ENCODE peak calls at places on chromosome 21, in four cellular contexts. X, A, S and K are unnamed samples.
A peak's percentile ranks its signal among the peaks of the same experiment; 100 is the strongest.

GRCh38 chr21:31248598-31248997 is 95.5 kb downstream of the TIAM1 start:
- DNase-seq in X (no peak), A (no peak), S (no peak), K (peak; percentile 68)

GRCh38 chr21:26966360-26966977 is 419 bp downstream of the ADAMTS5 start:
- DNase-seq in X (peak; percentile 57), A (peak; percentile 71), S (no peak), K (peak; percentile 44)

GRCh38 chr21:46399686-46400085 is 59.0 kb upstream of the DIP2A start:
- DNase-seq in X (no peak), A (no peak), S (no peak), K (no peak)

GRCh38 chr21:15422761-15423160 is 307.0 kb upstream of the USP25 start:
- DNase-seq in X (no peak), A (no peak), S (no peak), K (no peak)

GRCh38 chr21:28479660-28480059 is 513.0 kb downstream of the LTN1 start:
- DNase-seq in X (no peak), A (no peak), S (no peak), K (no peak)

GRCh38 chr21:16199539-16199938 is 469.8 kb downstream of the USP25 start:
- DNase-seq in X (no peak), A (no peak), S (no peak), K (no peak)

GRCh38 chr21:28781602-28782274 is 210.9 kb downstream of the LTN1 start:
- DNase-seq in X (no peak), A (no peak), S (no peak), K (peak; percentile 30)

GRCh38 chr21:16102113-16102512 is 372.3 kb downstream of the USP25 start:
- DNase-seq in X (no peak), A (no peak), S (no peak), K (no peak)

DNA sequence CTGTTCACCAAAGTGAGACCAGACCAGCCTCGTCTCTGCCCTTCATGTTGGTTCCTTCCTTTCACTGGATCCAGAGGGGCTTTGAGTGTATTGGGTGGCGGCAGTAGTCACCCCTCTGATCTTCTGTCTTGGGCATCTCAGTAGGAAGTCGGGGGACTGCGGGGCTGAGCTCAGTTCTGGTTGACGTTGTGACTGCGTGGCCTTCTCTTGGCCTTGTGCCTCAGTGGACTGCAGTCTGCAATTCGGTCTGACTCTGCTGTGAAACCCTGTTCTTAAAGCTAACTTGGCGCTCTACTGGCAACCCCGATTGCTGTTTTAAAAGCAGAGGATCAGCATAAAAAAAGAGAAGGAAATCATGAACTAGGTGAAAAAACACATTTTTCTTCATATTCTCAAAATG is 56.7 kb downstream of the SLC37A1 start:
- DNase-seq in X (no peak), A (no peak), S (no peak), K (no peak)
- H3K4ac ChIP-seq in X (no peak overlapping the region), A (no peak overlapping the region), S (peak overlapping the region; percentile 43), K (no peak overlapping the region)

DNA sequence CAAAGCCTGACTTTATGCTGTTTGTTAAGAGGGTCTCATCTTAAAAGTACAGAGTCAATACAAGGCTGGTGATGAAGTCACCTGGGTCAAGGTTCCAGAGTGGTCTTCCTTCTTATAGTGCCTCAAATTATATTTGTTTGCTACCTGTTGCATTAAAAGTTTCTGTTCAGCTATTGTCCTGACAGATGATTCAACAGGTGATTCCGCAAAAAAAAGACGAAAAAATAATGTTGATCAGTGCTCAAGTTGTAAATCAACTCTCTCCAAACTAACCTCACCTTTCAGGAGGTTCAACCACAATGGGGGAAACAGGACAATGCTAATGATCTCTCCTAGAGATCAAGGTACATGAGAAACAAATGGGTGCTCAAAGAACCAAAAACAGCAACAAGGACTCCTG is 35.7 kb downstream of the HSF2BP start:
- DNase-seq in X (no peak), A (no peak), S (no peak), K (no peak)
- H2BK15ac ChIP-seq in X (no peak overlapping the region), A (no peak overlapping the region), S (no peak overlapping the region), K (no peak overlapping the region)

GRCh38 chr21:38993561-38993960 is 187.8 kb downstream of the ETS2 start:
- DNase-seq in X (no peak), A (no peak), S (no peak), K (peak; percentile 81)

GRCh38 chr21:38995071-38995669 is 188.1 kb downstream of the PSMG1 start:
- DNase-seq in X (no peak), A (no peak), S (no peak), K (no peak)

GRCh38 chr21:38992737-38993136 is 187.0 kb downstream of the ETS2 start:
- DNase-seq in X (no peak), A (no peak), S (no peak), K (no peak)

GRCh38 chr21:38995755-38996154 is 187.5 kb downstream of the PSMG1 start:
- DNase-seq in X (no peak), A (no peak), S (no peak), K (no peak)

DNA sequence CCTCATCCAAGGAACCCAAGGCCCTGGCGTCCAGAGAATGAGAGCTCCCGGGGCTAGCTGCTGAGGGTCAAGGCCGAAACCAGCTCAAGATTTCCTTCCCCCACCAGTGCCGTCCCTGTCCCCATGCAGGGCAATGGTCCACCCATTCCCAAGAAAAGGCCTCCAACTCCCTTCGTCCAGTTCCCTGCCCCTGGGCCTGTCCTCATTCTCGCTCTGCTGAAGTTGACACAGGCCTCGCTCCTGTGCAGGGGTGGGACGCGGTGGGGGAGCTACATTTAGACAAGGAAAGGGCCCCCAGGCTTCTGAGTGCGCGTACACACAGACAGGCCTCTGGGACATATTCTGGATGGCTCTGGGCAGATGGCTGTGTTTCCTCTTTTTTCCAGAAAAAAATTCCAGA is 188.3 kb downstream of the ETS2 start:
- DNase-seq in X (no peak), A (no peak), S (no peak), K (no peak)
- H2BK12ac ChIP-seq in X (no peak overlapping the region), A (no peak overlapping the region), S (no peak overlapping the region), K (peak overlapping the region; percentile 88)

DNA sequence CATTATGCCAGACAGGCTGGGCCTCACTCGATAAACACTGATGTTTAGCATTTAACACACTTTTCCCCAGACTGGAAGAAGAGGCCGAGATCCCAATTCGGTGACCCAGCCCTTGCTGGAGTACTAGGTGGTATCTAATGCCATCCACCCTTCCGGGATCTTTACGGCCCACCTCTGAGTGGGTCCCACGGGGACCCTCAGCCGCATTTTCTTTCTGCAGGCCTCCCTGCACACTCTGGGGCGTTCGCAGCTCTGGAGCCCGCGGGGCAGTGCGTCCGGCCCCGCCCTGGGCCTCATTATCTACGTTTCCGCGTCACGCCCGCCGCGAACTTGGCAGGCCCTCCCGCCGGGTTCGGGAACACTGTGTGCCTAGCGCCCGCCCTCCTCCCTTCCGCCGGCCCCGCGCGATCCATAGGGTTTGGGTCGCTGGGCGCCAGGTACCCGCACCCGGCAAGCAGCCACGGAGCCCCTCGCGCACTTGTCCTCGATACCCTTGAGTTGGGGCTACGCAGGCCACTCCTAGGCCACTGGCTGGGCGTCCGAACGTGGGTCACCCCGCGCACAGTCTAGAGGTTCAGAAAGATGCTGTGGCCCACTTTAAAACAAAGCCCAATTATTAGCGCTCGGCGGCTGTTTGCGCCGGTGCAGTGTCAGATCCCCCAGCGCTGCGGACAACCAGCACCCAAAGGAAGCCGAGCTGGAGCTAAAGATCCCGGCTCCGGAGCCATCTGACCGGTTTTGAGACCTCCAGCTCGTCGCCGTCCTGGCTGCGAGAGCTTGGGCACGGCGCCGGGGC is 942 bp upstream of the EVA1C start:
- DNase-seq in X (peak; percentile 73), A (peak; percentile 39), S (no peak), K (peak; percentile 15)
- H3K4ac ChIP-seq in X (no peak overlapping the region), A (no peak overlapping the region), S (no peak overlapping the region), K (no peak overlapping the region)

DNA sequence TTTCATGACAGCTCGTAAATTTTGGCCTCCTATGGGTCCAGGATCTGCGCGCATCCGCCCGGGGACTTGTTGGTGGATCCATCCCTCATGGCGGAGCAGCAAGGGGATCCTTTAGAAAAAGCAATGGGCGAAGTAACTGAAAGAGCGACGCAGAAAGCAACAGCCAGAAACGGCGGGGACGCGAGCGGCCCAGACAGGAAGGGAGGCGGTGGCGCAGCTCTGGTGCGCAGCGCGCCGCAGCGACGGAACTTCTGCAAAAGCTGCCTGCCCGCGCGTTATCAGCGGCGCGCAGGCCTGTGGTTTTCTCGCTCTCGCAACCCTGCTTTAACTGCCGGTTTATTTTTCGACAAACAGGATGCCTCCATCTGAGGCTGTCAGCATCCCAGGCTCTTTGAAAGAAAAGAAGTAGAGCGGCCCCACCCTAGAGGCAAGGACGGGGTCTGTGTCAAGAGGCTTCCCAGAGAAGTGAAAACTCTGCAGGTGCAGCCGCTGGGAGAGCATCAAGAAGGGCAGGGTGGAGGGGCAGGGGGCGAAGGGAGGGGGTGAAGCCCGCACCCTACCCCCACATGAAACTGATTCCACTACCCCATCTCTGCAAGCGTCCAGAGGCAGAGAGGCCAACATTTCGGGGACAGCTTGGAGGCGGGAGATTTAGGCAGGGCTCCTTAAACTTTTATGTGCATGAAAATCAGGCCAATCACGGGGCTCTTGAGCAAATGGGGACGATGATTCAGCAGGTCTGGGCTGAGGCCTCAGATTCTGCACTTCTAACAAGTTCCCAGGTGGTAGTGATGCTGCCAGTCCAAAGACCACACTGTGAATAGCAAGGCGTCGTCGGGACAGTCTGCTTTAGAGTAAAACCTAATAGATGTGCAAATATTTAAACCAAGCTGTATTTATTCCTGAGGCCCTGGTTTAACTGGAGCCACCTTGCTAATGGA is 22.2 kb downstream of the RUNX1 start:
- DNase-seq in X (peak; percentile 71), A (peak; percentile 70), S (peak; percentile 21), K (peak; percentile 67)
- H2BK15ac ChIP-seq in X (no peak overlapping the region), A (no peak overlapping the region), S (no peak overlapping the region), K (no peak overlapping the region)

GRCh38 chr21:38503588-38503987 is 5.3 kb upstream of the ERG start:
- DNase-seq in X (no peak), A (no peak), S (no peak), K (peak; percentile 85)
- H2BK12ac ChIP-seq in X (no peak overlapping the region), A (no peak overlapping the region), S (no peak overlapping the region), K (no peak overlapping the region)

GRCh38 chr21:45290948-45291612 is 3.4 kb upstream of the POFUT2 start:
- DNase-seq in X (peak; percentile 32), A (no peak), S (no peak), K (peak; percentile 67)

GRCh38 chr21:45287438-45288391 is at the start of gene POFUT2:
- DNase-seq in X (peak; percentile 99), A (peak; percentile 97), S (peak; percentile 98), K (peak; percentile 92)

GRCh38 chr21:45289655-45290515 is 2.2 kb upstream of the POFUT2 start:
- DNase-seq in X (peak; percentile 33), A (peak; percentile 26), S (no peak), K (peak; percentile 71)

GRCh38 chr21:45288441-45288841 is 746 bp upstream of the POFUT2 start:
- DNase-seq in X (no peak), A (peak; percentile 46), S (no peak), K (no peak)

GRCh38 chr21:45289134-45289533 is 1.4 kb upstream of the POFUT2 start:
- DNase-seq in X (no peak), A (no peak), S (no peak), K (no peak)
- H3K4ac ChIP-seq in X (no peak overlapping the region), A (no peak overlapping the region), S (no peak overlapping the region), K (no peak overlapping the region)